ENCODE peak calls at places on chromosome 17, in ten cellular contexts. One of them, this sample, is unnamed.

GRCh38 chr17:29369831-29370735 is 20.1 kb upstream of the TAOK1 start:
- DNase-seq in CD4-positive, alpha-beta T cell: peak
- DNase-seq in WERI-Rb-1: peak
- DNase-seq in GM10248: peak
- DNase-seq in endodermal cell: peak
- DNase-seq in dorsolateral prefrontal cortex: peak
- DNase-seq in spleen: peak
- DNase-seq in thoracic aorta: no peak
- DNase-seq in cardiac muscle cell: peak
- DNase-seq in omental fat pad: no peak
- DNase-seq in this sample: peak

GRCh38 chr17:17468217-17469010 is 8.4 kb upstream of the MED9 start:
- DNase-seq in omental fat pad: no peak
- DNase-seq in dorsolateral prefrontal cortex: peak
- DNase-seq in endodermal cell: no peak
- DNase-seq in CD4-positive, alpha-beta T cell: no peak
- DNase-seq in WERI-Rb-1: no peak
- DNase-seq in cardiac muscle cell: no peak
- DNase-seq in spleen: no peak
- DNase-seq in GM10248: no peak
- DNase-seq in thoracic aorta: no peak
- DNase-seq in this sample: no peak

GRCh38 chr17:64591944-64592343 is 70.2 kb downstream of the SMURF2 start:
- DNase-seq in cardiac muscle cell: no peak
- DNase-seq in endodermal cell: no peak
- DNase-seq in GM10248: no peak
- DNase-seq in dorsolateral prefrontal cortex: no peak
- DNase-seq in spleen: no peak
- DNase-seq in thoracic aorta: no peak
- DNase-seq in CD4-positive, alpha-beta T cell: no peak
- DNase-seq in omental fat pad: no peak
- DNase-seq in WERI-Rb-1: no peak
- DNase-seq in this sample: no peak

GRCh38 chr17:61394630-61395408 is 4.8 kb upstream of the TBX2 start:
- DNase-seq in omental fat pad: no peak
- DNase-seq in endodermal cell: no peak
- DNase-seq in CD4-positive, alpha-beta T cell: no peak
- DNase-seq in cardiac muscle cell: peak
- DNase-seq in dorsolateral prefrontal cortex: no peak
- DNase-seq in WERI-Rb-1: no peak
- DNase-seq in thoracic aorta: no peak
- DNase-seq in GM10248: no peak
- DNase-seq in spleen: no peak
- DNase-seq in this sample: no peak

GRCh38 chr17:62780273-62780672 is 27.8 kb downstream of the MARCHF10 start:
- DNase-seq in thoracic aorta: peak
- DNase-seq in WERI-Rb-1: no peak
- DNase-seq in dorsolateral prefrontal cortex: no peak
- DNase-seq in omental fat pad: no peak
- DNase-seq in GM10248: no peak
- DNase-seq in endodermal cell: peak
- DNase-seq in spleen: no peak
- DNase-seq in cardiac muscle cell: no peak
- DNase-seq in CD4-positive, alpha-beta T cell: no peak
- DNase-seq in this sample: no peak

GRCh38 chr17:80263253-80264047 is 2.8 kb downstream of the RNF213 start:
- DNase-seq in endodermal cell: peak
- DNase-seq in dorsolateral prefrontal cortex: peak
- DNase-seq in thoracic aorta: peak
- DNase-seq in omental fat pad: peak
- DNase-seq in cardiac muscle cell: no peak
- DNase-seq in WERI-Rb-1: peak
- DNase-seq in spleen: peak
- DNase-seq in GM10248: peak
- DNase-seq in CD4-positive, alpha-beta T cell: peak
- DNase-seq in this sample: peak

GRCh38 chr17:3888343-3889171 is 4.3 kb downstream of the CAMKK1 start:
- DNase-seq in GM10248: no peak
- DNase-seq in thoracic aorta: peak
- DNase-seq in spleen: no peak
- DNase-seq in endodermal cell: peak
- DNase-seq in omental fat pad: peak
- DNase-seq in cardiac muscle cell: no peak
- DNase-seq in CD4-positive, alpha-beta T cell: no peak
- DNase-seq in dorsolateral prefrontal cortex: peak
- DNase-seq in WERI-Rb-1: peak
- DNase-seq in this sample: no peak

GRCh38 chr17:57956311-57957119 is 1.3 kb upstream of the CUEDC1 start:
- DNase-seq in CD4-positive, alpha-beta T cell: peak
- DNase-seq in thoracic aorta: no peak
- DNase-seq in omental fat pad: no peak
- DNase-seq in endodermal cell: peak
- DNase-seq in dorsolateral prefrontal cortex: peak
- DNase-seq in cardiac muscle cell: no peak
- DNase-seq in GM10248: peak
- DNase-seq in WERI-Rb-1: peak
- DNase-seq in spleen: peak
- DNase-seq in this sample: peak

GRCh38 chr17:59311051-59311468 is 20.4 kb upstream of the YPEL2 start:
- DNase-seq in CD4-positive, alpha-beta T cell: peak
- DNase-seq in WERI-Rb-1: peak
- DNase-seq in thoracic aorta: no peak
- DNase-seq in omental fat pad: no peak
- DNase-seq in dorsolateral prefrontal cortex: no peak
- DNase-seq in cardiac muscle cell: peak
- DNase-seq in spleen: no peak
- DNase-seq in GM10248: peak
- DNase-seq in endodermal cell: peak
- DNase-seq in this sample: peak

GRCh38 chr17:4365628-4366311 is 705 bp downstream of the UBE2G1 start:
- DNase-seq in spleen: peak
- DNase-seq in CD4-positive, alpha-beta T cell: peak
- DNase-seq in dorsolateral prefrontal cortex: no peak
- DNase-seq in WERI-Rb-1: peak
- DNase-seq in endodermal cell: peak
- DNase-seq in GM10248: no peak
- DNase-seq in thoracic aorta: no peak
- DNase-seq in cardiac muscle cell: peak
- DNase-seq in omental fat pad: no peak
- DNase-seq in this sample: peak

GRCh38 chr17:75181110-75181509 is 1.6 kb downstream of the SUMO2 start:
- DNase-seq in omental fat pad: no peak
- DNase-seq in thoracic aorta: no peak
- DNase-seq in CD4-positive, alpha-beta T cell: no peak
- DNase-seq in cardiac muscle cell: no peak
- DNase-seq in spleen: no peak
- DNase-seq in dorsolateral prefrontal cortex: no peak
- DNase-seq in GM10248: no peak
- DNase-seq in WERI-Rb-1: no peak
- DNase-seq in endodermal cell: no peak
- DNase-seq in this sample: no peak

GRCh38 chr17:75183999-75184884 is 1.5 kb upstream of the SUMO2 start:
- DNase-seq in WERI-Rb-1: no peak
- DNase-seq in CD4-positive, alpha-beta T cell: no peak
- DNase-seq in spleen: peak
- DNase-seq in omental fat pad: no peak
- DNase-seq in GM10248: no peak
- DNase-seq in dorsolateral prefrontal cortex: no peak
- DNase-seq in cardiac muscle cell: no peak
- DNase-seq in thoracic aorta: no peak
- DNase-seq in endodermal cell: no peak
- DNase-seq in this sample: no peak

GRCh38 chr17:75182319-75182568 is 515 bp downstream of the SUMO2 start:
- DNase-seq in spleen: peak
- DNase-seq in thoracic aorta: no peak
- DNase-seq in endodermal cell: no peak
- DNase-seq in cardiac muscle cell: no peak
- DNase-seq in GM10248: no peak
- DNase-seq in WERI-Rb-1: no peak
- DNase-seq in dorsolateral prefrontal cortex: no peak
- DNase-seq in omental fat pad: no peak
- DNase-seq in CD4-positive, alpha-beta T cell: no peak
- DNase-seq in this sample: no peak

GRCh38 chr17:75181608-75182318 is 996 bp downstream of the SUMO2 start:
- DNase-seq in GM10248: peak
- DNase-seq in cardiac muscle cell: peak
- DNase-seq in WERI-Rb-1: peak
- DNase-seq in dorsolateral prefrontal cortex: no peak
- DNase-seq in omental fat pad: peak
- DNase-seq in thoracic aorta: no peak
- DNase-seq in spleen: no peak
- DNase-seq in CD4-positive, alpha-beta T cell: peak
- DNase-seq in endodermal cell: no peak
- DNase-seq in this sample: peak

GRCh38 chr17:75182569-75183436 is at the start of gene SUMO2:
- DNase-seq in omental fat pad: peak
- DNase-seq in cardiac muscle cell: peak
- DNase-seq in WERI-Rb-1: peak
- DNase-seq in dorsolateral prefrontal cortex: peak
- DNase-seq in thoracic aorta: peak
- DNase-seq in CD4-positive, alpha-beta T cell: peak
- DNase-seq in GM10248: peak
- DNase-seq in spleen: peak
- DNase-seq in endodermal cell: peak
- DNase-seq in this sample: peak
- TF ChIP-seq CTCF in omental fat pad: peak
- TF ChIP-seq CTCF in cardiac muscle cell: peak
- TF ChIP-seq CTCF in WERI-Rb-1: no peak
- TF ChIP-seq CTCF in dorsolateral prefrontal cortex: no peak
- TF ChIP-seq CTCF in thoracic aorta: peak
- TF ChIP-seq CTCF in CD4-positive, alpha-beta T cell: peak
- TF ChIP-seq CTCF in GM10248: no peak
- TF ChIP-seq CTCF in spleen: peak
- TF ChIP-seq CTCF in endodermal cell: no peak
- TF ChIP-seq CTCF in this sample: no peak

DNA sequence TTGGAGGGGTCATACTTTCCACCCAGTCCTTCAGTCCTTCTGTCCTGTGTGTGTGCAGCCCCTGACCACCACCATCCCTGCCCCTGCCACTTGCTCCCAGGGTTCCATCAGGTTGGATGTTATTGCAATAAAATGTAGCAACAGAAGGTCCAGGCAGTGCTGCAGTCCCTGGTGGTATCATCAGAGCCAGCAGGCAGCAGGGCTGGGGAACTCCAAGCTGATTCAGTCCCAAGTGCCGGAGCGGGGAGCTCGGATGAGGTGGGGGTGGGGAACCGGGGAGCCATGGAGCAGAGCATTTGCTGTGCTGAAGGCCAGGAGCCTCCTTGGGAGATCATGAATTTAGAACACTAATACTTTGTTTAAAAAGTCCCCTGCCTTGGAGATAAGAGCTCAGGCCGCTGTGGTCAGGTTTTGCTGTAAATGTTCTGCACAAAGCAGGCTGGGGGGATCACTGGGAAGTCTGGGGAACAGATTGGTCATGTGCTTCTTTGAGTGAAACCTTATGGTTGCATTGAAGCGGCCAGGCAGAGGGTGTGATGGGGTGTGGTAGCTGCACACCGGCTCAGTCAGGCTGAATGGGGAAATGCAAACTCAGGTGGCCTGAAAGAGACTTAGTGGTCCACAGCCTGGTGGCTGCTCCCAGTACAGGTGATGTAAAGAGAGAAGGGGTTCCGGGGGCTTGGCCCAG is 225.9 kb downstream of the SEC14L1 start:
- DNase-seq in cardiac muscle cell: no peak
- DNase-seq in thoracic aorta: no peak
- DNase-seq in omental fat pad: no peak
- DNase-seq in spleen: peak
- DNase-seq in GM10248: peak
- DNase-seq in endodermal cell: peak
- DNase-seq in dorsolateral prefrontal cortex: no peak
- DNase-seq in WERI-Rb-1: peak
- DNase-seq in CD4-positive, alpha-beta T cell: no peak
- DNase-seq in this sample: peak
- TF ChIP-seq CTCF in cardiac muscle cell: peak
- TF ChIP-seq CTCF in thoracic aorta: no peak
- TF ChIP-seq CTCF in omental fat pad: no peak
- TF ChIP-seq CTCF in spleen: no peak
- TF ChIP-seq CTCF in GM10248: no peak
- TF ChIP-seq CTCF in endodermal cell: no peak
- TF ChIP-seq CTCF in dorsolateral prefrontal cortex: no peak
- TF ChIP-seq CTCF in WERI-Rb-1: no peak
- TF ChIP-seq CTCF in CD4-positive, alpha-beta T cell: no peak
- TF ChIP-seq CTCF in this sample: no peak

DNA sequence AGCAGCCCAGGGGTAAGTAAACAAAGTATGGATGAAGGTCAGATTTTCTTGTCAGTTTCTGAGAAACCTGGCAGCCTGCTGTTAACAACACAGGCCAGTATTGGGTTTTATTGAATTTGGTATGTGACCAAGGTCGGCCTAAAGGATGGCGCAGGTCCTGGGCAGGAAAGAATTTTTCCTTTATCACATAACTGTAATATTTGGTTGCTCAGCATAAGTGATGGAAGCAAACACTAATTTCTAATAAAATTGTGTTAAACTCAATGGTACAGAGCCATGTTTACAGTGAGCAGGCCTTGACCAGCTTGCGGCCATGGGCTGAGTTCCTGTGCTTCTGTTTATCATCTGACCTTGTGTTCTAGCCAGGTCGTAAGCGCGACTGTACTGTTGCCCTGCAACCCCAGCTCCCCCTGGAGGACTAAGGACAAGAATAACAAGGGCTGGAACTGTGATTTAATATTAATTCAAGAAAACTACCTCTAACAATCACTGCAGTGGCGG is 10.5 kb downstream of the POLDIP2 start:
- DNase-seq in thoracic aorta: no peak
- DNase-seq in omental fat pad: no peak
- DNase-seq in GM10248: no peak
- DNase-seq in cardiac muscle cell: peak
- DNase-seq in spleen: no peak
- DNase-seq in WERI-Rb-1: peak
- DNase-seq in CD4-positive, alpha-beta T cell: no peak
- DNase-seq in dorsolateral prefrontal cortex: no peak
- DNase-seq in endodermal cell: peak
- DNase-seq in this sample: no peak
- TF ChIP-seq CTCF in thoracic aorta: no peak
- TF ChIP-seq CTCF in omental fat pad: no peak
- TF ChIP-seq CTCF in GM10248: peak
- TF ChIP-seq CTCF in cardiac muscle cell: peak
- TF ChIP-seq CTCF in spleen: no peak
- TF ChIP-seq CTCF in WERI-Rb-1: peak
- TF ChIP-seq CTCF in CD4-positive, alpha-beta T cell: no peak
- TF ChIP-seq CTCF in dorsolateral prefrontal cortex: no peak
- TF ChIP-seq CTCF in endodermal cell: peak
- TF ChIP-seq CTCF in this sample: no peak

DNA sequence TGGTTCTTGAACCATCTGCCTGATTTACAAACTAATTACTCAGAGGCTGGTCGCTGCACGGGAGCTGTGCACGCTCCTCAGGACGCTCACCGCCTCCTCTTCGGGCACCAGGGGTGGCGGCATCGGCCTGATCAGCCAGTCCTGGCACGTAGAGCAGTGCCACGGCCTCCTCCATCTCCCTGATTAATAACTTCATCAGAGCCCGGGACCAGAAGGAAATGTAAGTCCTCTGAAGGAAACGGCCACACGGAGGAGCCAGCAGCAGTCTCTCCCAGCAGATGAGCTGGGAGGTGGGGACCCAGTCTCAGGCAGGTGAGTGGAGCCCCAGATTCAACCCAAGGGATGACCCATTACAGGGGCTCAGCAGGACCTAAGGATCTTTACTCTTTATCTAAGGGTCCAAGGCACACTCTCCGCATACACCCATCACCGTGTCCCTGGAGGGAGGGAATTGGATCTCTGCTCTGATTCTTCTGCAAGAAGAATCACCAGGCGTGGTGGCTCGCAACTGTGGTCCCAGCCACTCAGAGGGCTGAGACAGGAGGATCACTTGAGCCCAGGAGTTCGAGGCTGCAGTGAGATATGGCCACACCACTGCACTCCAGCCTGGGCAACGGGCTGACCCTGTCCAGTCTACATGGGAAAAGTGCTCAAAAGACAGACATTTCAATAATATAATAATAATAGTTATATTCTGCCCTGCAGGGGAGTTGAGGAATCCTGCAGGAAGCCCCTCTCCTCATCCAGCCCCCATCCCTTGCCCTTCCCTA is 366.5 kb downstream of the SEC14L1 start:
- DNase-seq in dorsolateral prefrontal cortex: peak
- DNase-seq in omental fat pad: no peak
- DNase-seq in thoracic aorta: no peak
- DNase-seq in cardiac muscle cell: peak
- DNase-seq in spleen: peak
- DNase-seq in GM10248: no peak
- DNase-seq in WERI-Rb-1: peak
- DNase-seq in CD4-positive, alpha-beta T cell: no peak
- DNase-seq in endodermal cell: peak
- DNase-seq in this sample: no peak
- TF ChIP-seq CTCF in dorsolateral prefrontal cortex: peak
- TF ChIP-seq CTCF in omental fat pad: no peak
- TF ChIP-seq CTCF in thoracic aorta: no peak
- TF ChIP-seq CTCF in cardiac muscle cell: no peak
- TF ChIP-seq CTCF in spleen: no peak
- TF ChIP-seq CTCF in GM10248: no peak
- TF ChIP-seq CTCF in WERI-Rb-1: peak
- TF ChIP-seq CTCF in CD4-positive, alpha-beta T cell: no peak
- TF ChIP-seq CTCF in endodermal cell: peak
- TF ChIP-seq CTCF in this sample: no peak

This sample was measured in activated CD8-positive, alpha-beta T cell treated with anti-CD3 and anti-CD28 coated beads for 36 hours.